ENCODE peak calls at places on chromosomes 1 and 21, in six cellular contexts. One of them, this sample, is unnamed.
A peak's percentile ranks its signal among the peaks of the same experiment; 100 is the strongest.

GRCh38 chr21:45642122-45642813 is 1.3 kb upstream of the PCBP3 start:
- DNase-seq in CD8-positive, alpha-beta memory T cell: no peak
- DNase-seq in effector memory CD4-positive, alpha-beta T cell: no peak
- DNase-seq in GM20000: peak; percentile 33
- DNase-seq in OCI-M1: no peak
- DNase-seq in epithelial cell of esophagus: no peak
- DNase-seq in this sample: no peak

GRCh38 chr1:192709544-192709943 is 73.6 kb downstream of the RGS13 start:
- DNase-seq in CD8-positive, alpha-beta memory T cell: no peak
- DNase-seq in effector memory CD4-positive, alpha-beta T cell: no peak
- DNase-seq in GM20000: no peak
- DNase-seq in OCI-M1: no peak
- DNase-seq in epithelial cell of esophagus: no peak
- DNase-seq in this sample: no peak

GRCh38 chr1:116405241-116406135 is 32.4 kb downstream of the ATP1A1 start:
- DNase-seq in CD8-positive, alpha-beta memory T cell: no peak
- DNase-seq in effector memory CD4-positive, alpha-beta T cell: no peak
- DNase-seq in GM20000: no peak
- DNase-seq in OCI-M1: no peak
- DNase-seq in epithelial cell of esophagus: no peak
- DNase-seq in this sample: no peak

GRCh38 chr1:192941722-192942411 is 117.3 kb downstream of the UCHL5 start:
- DNase-seq in CD8-positive, alpha-beta memory T cell: no peak
- DNase-seq in effector memory CD4-positive, alpha-beta T cell: no peak
- DNase-seq in GM20000: no peak
- DNase-seq in OCI-M1: peak; percentile 82
- DNase-seq in epithelial cell of esophagus: no peak
- DNase-seq in this sample: no peak

GRCh38 chr1:6037338-6037762 is 8.3 kb upstream of the KCNAB2 start:
- DNase-seq in CD8-positive, alpha-beta memory T cell: no peak
- DNase-seq in effector memory CD4-positive, alpha-beta T cell: no peak
- DNase-seq in GM20000: peak; percentile 67
- DNase-seq in OCI-M1: no peak
- DNase-seq in epithelial cell of esophagus: no peak
- DNase-seq in this sample: no peak

GRCh38 chr1:24275510-24275909 is 43.6 kb upstream of the GRHL3 start:
- DNase-seq in CD8-positive, alpha-beta memory T cell: no peak
- DNase-seq in effector memory CD4-positive, alpha-beta T cell: no peak
- DNase-seq in GM20000: no peak
- DNase-seq in OCI-M1: no peak
- DNase-seq in epithelial cell of esophagus: peak; percentile 36
- DNase-seq in this sample: no peak

GRCh38 chr21:32020551-32020950 is 147.7 kb downstream of the HUNK start:
- DNase-seq in CD8-positive, alpha-beta memory T cell: no peak
- DNase-seq in effector memory CD4-positive, alpha-beta T cell: no peak
- DNase-seq in GM20000: no peak
- DNase-seq in OCI-M1: no peak
- DNase-seq in epithelial cell of esophagus: no peak
- DNase-seq in this sample: no peak

GRCh38 chr1:33347650-33347992 is 26.7 kb upstream of the A3GALT2 start:
- DNase-seq in CD8-positive, alpha-beta memory T cell: no peak
- DNase-seq in effector memory CD4-positive, alpha-beta T cell: no peak
- DNase-seq in GM20000: no peak
- DNase-seq in OCI-M1: no peak
- DNase-seq in epithelial cell of esophagus: peak; percentile 35
- DNase-seq in this sample: peak; percentile 80

GRCh38 chr1:10787274-10787673 is 9.2 kb downstream of the CASZ1 start:
- DNase-seq in CD8-positive, alpha-beta memory T cell: no peak
- DNase-seq in effector memory CD4-positive, alpha-beta T cell: no peak
- DNase-seq in GM20000: no peak
- DNase-seq in OCI-M1: no peak
- DNase-seq in epithelial cell of esophagus: no peak
- DNase-seq in this sample: no peak

GRCh38 chr1:166305371-166305770 is 138.6 kb upstream of the FAM78B start:
- DNase-seq in CD8-positive, alpha-beta memory T cell: no peak
- DNase-seq in effector memory CD4-positive, alpha-beta T cell: no peak
- DNase-seq in GM20000: no peak
- DNase-seq in OCI-M1: no peak
- DNase-seq in epithelial cell of esophagus: no peak
- DNase-seq in this sample: no peak

GRCh38 chr1:237702161-237702560 is 188.6 kb downstream of the ZP4 start:
- DNase-seq in CD8-positive, alpha-beta memory T cell: no peak
- DNase-seq in effector memory CD4-positive, alpha-beta T cell: no peak
- DNase-seq in GM20000: no peak
- DNase-seq in OCI-M1: no peak
- DNase-seq in epithelial cell of esophagus: no peak
- DNase-seq in this sample: no peak

GRCh38 chr1:38094711-38095336 is 48.2 kb upstream of the POU3F1 start:
- DNase-seq in CD8-positive, alpha-beta memory T cell: no peak
- DNase-seq in effector memory CD4-positive, alpha-beta T cell: no peak
- DNase-seq in GM20000: no peak
- DNase-seq in OCI-M1: no peak
- DNase-seq in epithelial cell of esophagus: no peak
- DNase-seq in this sample: no peak

GRCh38 chr1:221292652-221293051 is 413.4 kb downstream of the HLX start:
- DNase-seq in CD8-positive, alpha-beta memory T cell: no peak
- DNase-seq in effector memory CD4-positive, alpha-beta T cell: no peak
- DNase-seq in GM20000: no peak
- DNase-seq in OCI-M1: no peak
- DNase-seq in epithelial cell of esophagus: no peak
- DNase-seq in this sample: no peak